ENCODE peak calls at places on chromosomes 2 and 18, in six cellular contexts. One of them, this sample, is unnamed.

GRCh38 chr2:133504566-133505505 is 63.4 kb downstream of the NCKAP5 start:
- DNase-seq in breast epithelium: peak
- DNase-seq in pancreas: peak
- DNase-seq in upper lobe of right lung: no peak
- DNase-seq in heart right ventricle: peak
- DNase-seq in AG10803: peak
- DNase-seq in this sample: peak

GRCh38 chr2:33909945-33910344 is 310.8 kb upstream of the FAM98A start:
- DNase-seq in AG10803: no peak
- DNase-seq in breast epithelium: no peak
- DNase-seq in upper lobe of right lung: no peak
- DNase-seq in pancreas: no peak
- DNase-seq in heart right ventricle: no peak
- DNase-seq in this sample: no peak

GRCh38 chr2:177239934-177240600 is 24.5 kb downstream of the NFE2L2 start:
- DNase-seq in pancreas: no peak
- DNase-seq in heart right ventricle: peak
- DNase-seq in AG10803: peak
- DNase-seq in breast epithelium: no peak
- DNase-seq in upper lobe of right lung: no peak
- DNase-seq in this sample: peak

GRCh38 chr2:147679664-147680502 is 164.9 kb upstream of the ACVR2A start:
- DNase-seq in pancreas: no peak
- DNase-seq in upper lobe of right lung: no peak
- DNase-seq in breast epithelium: no peak
- DNase-seq in AG10803: no peak
- DNase-seq in heart right ventricle: no peak
- DNase-seq in this sample: no peak

GRCh38 chr2:128528133-128528532 is 209.5 kb upstream of the HS6ST1 start:
- DNase-seq in pancreas: no peak
- DNase-seq in upper lobe of right lung: no peak
- DNase-seq in breast epithelium: no peak
- DNase-seq in AG10803: no peak
- DNase-seq in heart right ventricle: no peak
- DNase-seq in this sample: no peak

GRCh38 chr2:32688511-32688910 is 60.7 kb downstream of the TTC27 start:
- DNase-seq in pancreas: no peak
- DNase-seq in upper lobe of right lung: no peak
- DNase-seq in AG10803: peak
- DNase-seq in heart right ventricle: no peak
- DNase-seq in breast epithelium: no peak
- DNase-seq in this sample: peak

GRCh38 chr2:144937899-144938298 is 418.0 kb upstream of the ZEB2 start:
- DNase-seq in pancreas: no peak
- DNase-seq in upper lobe of right lung: no peak
- DNase-seq in AG10803: peak
- DNase-seq in heart right ventricle: peak
- DNase-seq in breast epithelium: no peak
- DNase-seq in this sample: peak

GRCh38 chr2:217858519-217859466 is 144.0 kb downstream of the TNS1 start:
- DNase-seq in breast epithelium: no peak
- DNase-seq in upper lobe of right lung: no peak
- DNase-seq in AG10803: peak
- DNase-seq in heart right ventricle: peak
- DNase-seq in pancreas: no peak
- DNase-seq in this sample: peak

GRCh38 chr2:120735750-120736170 is at the start of gene GLI2:
- DNase-seq in heart right ventricle: peak
- DNase-seq in breast epithelium: no peak
- DNase-seq in upper lobe of right lung: peak
- DNase-seq in pancreas: peak
- DNase-seq in AG10803: peak
- DNase-seq in this sample: peak

GRCh38 chr2:204550738-204551137 is 5.5 kb downstream of the PARD3B start:
- DNase-seq in pancreas: no peak
- DNase-seq in breast epithelium: no peak
- DNase-seq in AG10803: peak
- DNase-seq in upper lobe of right lung: no peak
- DNase-seq in heart right ventricle: no peak
- DNase-seq in this sample: peak

GRCh38 chr18:62301322-62301721 is 23.8 kb upstream of the TNFRSF11A start:
- DNase-seq in upper lobe of right lung: no peak
- DNase-seq in AG10803: no peak
- DNase-seq in heart right ventricle: no peak
- DNase-seq in breast epithelium: no peak
- DNase-seq in pancreas: no peak
- DNase-seq in this sample: no peak

GRCh38 chr2:187581125-187581896 is 27.1 kb upstream of the TFPI start:
- DNase-seq in heart right ventricle: peak
- DNase-seq in upper lobe of right lung: no peak
- DNase-seq in breast epithelium: no peak
- DNase-seq in AG10803: peak
- DNase-seq in pancreas: no peak
- DNase-seq in this sample: peak

GRCh38 chr18:3159830-3160229 is 59.9 kb downstream of the MYOM1 start:
- DNase-seq in AG10803: no peak
- DNase-seq in upper lobe of right lung: no peak
- DNase-seq in pancreas: no peak
- DNase-seq in heart right ventricle: no peak
- DNase-seq in breast epithelium: no peak
- DNase-seq in this sample: no peak

GRCh38 chr2:9538000-9538507 is 17.6 kb downstream of the ADAM17 start:
- DNase-seq in breast epithelium: no peak
- DNase-seq in heart right ventricle: no peak
- DNase-seq in upper lobe of right lung: no peak
- DNase-seq in pancreas: no peak
- DNase-seq in AG10803: peak
- DNase-seq in this sample: peak

GRCh38 chr2:230914886-230915285 is 10.2 kb downstream of the GPR55 start:
- DNase-seq in upper lobe of right lung: peak
- DNase-seq in heart right ventricle: no peak
- DNase-seq in pancreas: no peak
- DNase-seq in AG10803: no peak
- DNase-seq in breast epithelium: peak
- DNase-seq in this sample: no peak

GRCh38 chr2:100813527-100813926 is 6.4 kb upstream of the NPAS2 start:
- DNase-seq in upper lobe of right lung: no peak
- DNase-seq in AG10803: peak
- DNase-seq in pancreas: no peak
- DNase-seq in heart right ventricle: no peak
- DNase-seq in breast epithelium: no peak
- DNase-seq in this sample: peak

GRCh38 chr18:39799010-39799409 is 2156.0 kb upstream of the PIK3C3 start:
- DNase-seq in pancreas: no peak
- DNase-seq in breast epithelium: no peak
- DNase-seq in upper lobe of right lung: no peak
- DNase-seq in heart right ventricle: no peak
- DNase-seq in AG10803: peak
- DNase-seq in this sample: peak

GRCh38 chr18:63677490-63678225 is 16.0 kb upstream of the SERPINB3 start:
- DNase-seq in AG10803: peak
- DNase-seq in pancreas: no peak
- DNase-seq in breast epithelium: no peak
- DNase-seq in upper lobe of right lung: no peak
- DNase-seq in heart right ventricle: no peak
- DNase-seq in this sample: peak

GRCh38 chr2:75431276-75431675 is 129.5 kb downstream of the EVA1A start:
- DNase-seq in upper lobe of right lung: no peak
- DNase-seq in heart right ventricle: no peak
- DNase-seq in breast epithelium: no peak
- DNase-seq in AG10803: no peak
- DNase-seq in pancreas: no peak
- DNase-seq in this sample: no peak

GRCh38 chr2:196433116-196433515 is 206.4 kb upstream of the CCDC150 start:
- DNase-seq in AG10803: no peak
- DNase-seq in pancreas: no peak
- DNase-seq in breast epithelium: no peak
- DNase-seq in upper lobe of right lung: no peak
- DNase-seq in heart right ventricle: no peak
- DNase-seq in this sample: no peak

GRCh38 chr2:235647264-235647663 is 153.4 kb downstream of the AGAP1 start:
- DNase-seq in heart right ventricle: no peak
- DNase-seq in AG10803: no peak
- DNase-seq in pancreas: no peak
- DNase-seq in upper lobe of right lung: no peak
- DNase-seq in breast epithelium: no peak
- DNase-seq in this sample: no peak

GRCh38 chr2:121519732-121520640 is 10.7 kb upstream of the RNU4ATAC start:
- DNase-seq in heart right ventricle: no peak
- DNase-seq in AG10803: no peak
- DNase-seq in breast epithelium: no peak
- DNase-seq in upper lobe of right lung: no peak
- DNase-seq in pancreas: no peak
- DNase-seq in this sample: peak

GRCh38 chr2:66433945-66434678 is 813 bp upstream of the MEIS1 start:
- DNase-seq in pancreas: peak
- DNase-seq in AG10803: peak
- DNase-seq in heart right ventricle: peak
- DNase-seq in upper lobe of right lung: peak
- DNase-seq in breast epithelium: no peak
- DNase-seq in this sample: peak

GRCh38 chr18:64807560-64807959 is 658.7 kb upstream of the LINC00305 start:
- DNase-seq in heart right ventricle: no peak
- DNase-seq in breast epithelium: no peak
- DNase-seq in upper lobe of right lung: no peak
- DNase-seq in pancreas: no peak
- DNase-seq in AG10803: no peak
- DNase-seq in this sample: no peak

GRCh38 chr18:62523631-62524442 is 1.0 kb downstream of the ZCCHC2 start:
- DNase-seq in AG10803: peak
- DNase-seq in heart right ventricle: peak
- DNase-seq in breast epithelium: peak
- DNase-seq in pancreas: peak
- DNase-seq in upper lobe of right lung: peak
- DNase-seq in this sample: peak

GRCh38 chr2:4937550-4937949 is 754.6 kb upstream of the SOX11 start:
- DNase-seq in AG10803: no peak
- DNase-seq in pancreas: no peak
- DNase-seq in heart right ventricle: no peak
- DNase-seq in breast epithelium: no peak
- DNase-seq in upper lobe of right lung: no peak
- DNase-seq in this sample: peak

GRCh38 chr2:28398101-28398834 is 5.6 kb downstream of the FOSL2 start:
- DNase-seq in upper lobe of right lung: no peak
- DNase-seq in AG10803: peak
- DNase-seq in breast epithelium: no peak
- DNase-seq in pancreas: no peak
- DNase-seq in heart right ventricle: no peak
- DNase-seq in this sample: peak

GRCh38 chr2:106638609-106639008 is 151.4 kb downstream of the CD8B2 start:
- DNase-seq in AG10803: no peak
- DNase-seq in breast epithelium: no peak
- DNase-seq in pancreas: no peak
- DNase-seq in upper lobe of right lung: no peak
- DNase-seq in heart right ventricle: no peak
- DNase-seq in this sample: no peak

GRCh38 chr2:55357164-55357563 is 62.5 kb downstream of the CCDC88A start:
- DNase-seq in upper lobe of right lung: no peak
- DNase-seq in pancreas: no peak
- DNase-seq in heart right ventricle: no peak
- DNase-seq in breast epithelium: no peak
- DNase-seq in AG10803: no peak
- DNase-seq in this sample: no peak
- TF ChIP-seq CTCF in upper lobe of right lung: no peak
- TF ChIP-seq CTCF in pancreas: no peak
- TF ChIP-seq CTCF in heart right ventricle: no peak
- TF ChIP-seq CTCF in breast epithelium: no peak
- TF ChIP-seq CTCF in AG10803: no peak
- TF ChIP-seq CTCF in this sample: no peak

DNA sequence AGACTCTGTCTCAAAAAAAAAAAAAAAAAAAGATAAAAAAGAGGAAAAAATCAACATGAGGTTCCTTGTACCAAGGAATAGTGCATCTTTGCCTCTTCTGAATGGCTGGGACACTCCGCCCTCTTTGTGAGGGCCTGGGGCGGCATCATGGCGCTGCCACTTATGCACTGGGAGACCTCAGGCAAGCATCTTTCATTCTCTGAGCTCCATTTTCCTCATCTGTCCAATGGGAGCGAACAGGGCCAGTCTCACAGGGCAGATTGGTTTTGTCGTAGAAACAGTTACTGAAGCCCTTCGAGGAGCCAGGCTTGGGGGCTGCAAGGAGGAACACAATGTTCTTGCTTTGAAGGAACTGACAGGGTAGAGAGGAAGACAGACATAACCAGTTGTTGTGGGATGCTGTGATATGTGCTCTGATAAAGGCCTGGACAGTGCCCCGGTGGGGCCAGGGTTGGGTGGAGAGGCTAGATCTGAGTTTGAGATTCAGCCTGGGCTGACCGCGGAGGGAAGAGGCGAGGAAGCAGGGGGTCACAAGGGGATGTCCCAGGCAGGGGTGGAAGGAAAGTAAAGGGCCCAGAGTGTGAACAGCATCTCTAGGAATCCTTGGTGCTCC is 14.1 kb downstream of the ZFP36L2 start:
- DNase-seq in heart right ventricle: no peak
- DNase-seq in upper lobe of right lung: no peak
- DNase-seq in pancreas: no peak
- DNase-seq in breast epithelium: no peak
- DNase-seq in AG10803: no peak
- DNase-seq in this sample: no peak
- H3K4me3 ChIP-seq in heart right ventricle: no peak
- H3K4me3 ChIP-seq in upper lobe of right lung: no peak
- H3K4me3 ChIP-seq in pancreas: no peak
- H3K4me3 ChIP-seq in breast epithelium: no peak
- H3K4me3 ChIP-seq in AG10803: no peak
- H3K4me3 ChIP-seq in this sample: no peak

GRCh38 chr2:174332607-174333001 is 2.1 kb upstream of the SP9 start:
- DNase-seq in upper lobe of right lung: no peak
- DNase-seq in heart right ventricle: no peak
- DNase-seq in pancreas: no peak
- DNase-seq in AG10803: no peak
- DNase-seq in breast epithelium: no peak
- DNase-seq in this sample: no peak
- TF ChIP-seq CTCF in upper lobe of right lung: no peak
- TF ChIP-seq CTCF in heart right ventricle: no peak
- TF ChIP-seq CTCF in pancreas: no peak
- TF ChIP-seq CTCF in AG10803: peak
- TF ChIP-seq CTCF in breast epithelium: no peak
- TF ChIP-seq CTCF in this sample: no peak

GRCh38 chr2:233421091-233421816 is 67.0 kb downstream of the DGKD start:
- DNase-seq in upper lobe of right lung: peak
- DNase-seq in pancreas: no peak
- DNase-seq in AG10803: no peak
- DNase-seq in breast epithelium: no peak
- DNase-seq in heart right ventricle: no peak
- DNase-seq in this sample: no peak

GRCh38 chr2:233418052-233418760 is 63.9 kb downstream of the DGKD start:
- DNase-seq in pancreas: no peak
- DNase-seq in AG10803: no peak
- DNase-seq in upper lobe of right lung: no peak
- DNase-seq in heart right ventricle: no peak
- DNase-seq in breast epithelium: no peak
- DNase-seq in this sample: no peak

GRCh38 chr2:233419626-233420431 is 65.5 kb downstream of the DGKD start:
- DNase-seq in AG10803: no peak
- DNase-seq in heart right ventricle: no peak
- DNase-seq in pancreas: no peak
- DNase-seq in upper lobe of right lung: no peak
- DNase-seq in breast epithelium: no peak
- DNase-seq in this sample: peak

GRCh38 chr2:233417282-233417681 is 63.0 kb downstream of the DGKD start:
- DNase-seq in upper lobe of right lung: no peak
- DNase-seq in AG10803: no peak
- DNase-seq in pancreas: no peak
- DNase-seq in heart right ventricle: no peak
- DNase-seq in breast epithelium: no peak
- DNase-seq in this sample: no peak

GRCh38 chr2:233418761-233419625 is 64.7 kb downstream of the DGKD start:
- DNase-seq in heart right ventricle: peak
- DNase-seq in AG10803: no peak
- DNase-seq in upper lobe of right lung: no peak
- DNase-seq in pancreas: no peak
- DNase-seq in breast epithelium: no peak
- DNase-seq in this sample: peak
- H3K4me3 ChIP-seq in heart right ventricle: peak
- H3K4me3 ChIP-seq in AG10803: no peak
- H3K4me3 ChIP-seq in upper lobe of right lung: peak
- H3K4me3 ChIP-seq in pancreas: no peak
- H3K4me3 ChIP-seq in breast epithelium: no peak
- H3K4me3 ChIP-seq in this sample: no peak

This sample was measured in choroid plexus epithelial cell.